ENCODE peak calls at places on chromosomes 2 and 18, in ten cellular contexts. F is M059J; S is colonic mucosa; Y is stimulated activated CD4-positive, alpha-beta T cell treated with anti-CD3 and anti-CD28 coated beads, Interleukin-1b, Interleukin-23, amount 100 ng/mL, for 24 hours; P is HL-60; J is Ammon's horn; V is activated CD4-positive, CD25-positive, alpha-beta regulatory T cell treated with anti-CD3 and anti-CD28 coated beads, Interleukin-2, amount 50 U/mL, for 72 hours; M is GM23338; H is CD8-positive, alpha-beta T cell; D is body of pancreas. W is an unnamed sample.

GRCh38 chr18:63376493-63377053 is 9.6 kb upstream of the KDSR start:
- DNase-seq in J (no peak), Y (no peak), S (no peak), D (no peak), V (no peak), P (peak), H (no peak), F (peak), M (no peak), W (no peak)

GRCh38 chr2:217899231-217900009 is 103.4 kb downstream of the TNS1 start:
- DNase-seq in J (no peak), P (peak), F (peak), M (peak), Y (no peak), D (peak), H (no peak), S (peak), V (no peak), W (peak)

GRCh38 chr2:62149708-62150107 is 46.2 kb upstream of the B3GNT2 start:
- DNase-seq in V (no peak), M (no peak), P (no peak), J (peak), F (peak), S (no peak), H (no peak), Y (no peak), D (no peak), W (no peak)

GRCh38 chr2:224875870-224876269 is 159.7 kb upstream of the CCDC195 start:
- DNase-seq in D (no peak), H (no peak), P (no peak), M (no peak), J (no peak), F (no peak), Y (no peak), V (no peak), S (no peak), W (no peak)

GRCh38 chr18:27956001-27956400 is 220.9 kb downstream of the CDH2 start:
- DNase-seq in H (no peak), Y (no peak), F (no peak), J (no peak), M (no peak), P (no peak), V (no peak), S (no peak), D (no peak), W (no peak)

GRCh38 chr2:160201849-160202539 is 1.9 kb upstream of the ITGB6 start:
- DNase-seq in S (no peak), V (no peak), H (no peak), Y (no peak), D (no peak), J (no peak), P (no peak), F (no peak), M (no peak), W (no peak)

GRCh38 chr2:239819091-239819973 is 205.8 kb downstream of the NDUFA10 start:
- DNase-seq in H (no peak), S (no peak), V (peak), D (peak), M (no peak), J (no peak), F (peak), Y (no peak), P (no peak), W (peak)

GRCh38 chr2:240788482-240788881 is 31.5 kb downstream of the KIF1A start:
- DNase-seq in D (no peak), P (no peak), M (no peak), V (no peak), H (no peak), J (no peak), S (no peak), Y (no peak), F (no peak), W (no peak)

GRCh38 chr2:20185176-20186022 is 39.5 kb downstream of the SDC1 start:
- DNase-seq in V (no peak), D (no peak), F (peak), S (no peak), P (peak), J (peak), Y (no peak), H (no peak), M (no peak), W (peak)

GRCh38 chr2:28287261-28287915 is 105.3 kb upstream of the FOSL2 start:
- DNase-seq in P (no peak), M (no peak), J (no peak), Y (no peak), F (no peak), V (no peak), H (no peak), S (no peak), D (no peak), W (no peak)

GRCh38 chr2:143603035-143603616 is 473.9 kb downstream of the ARHGAP15 start:
- DNase-seq in M (peak), S (no peak), P (no peak), V (no peak), D (no peak), Y (no peak), F (no peak), H (no peak), J (no peak), W (no peak)

GRCh38 chr2:37387143-37387835 is 42.9 kb downstream of the QPCT start:
- DNase-seq in Y (no peak), D (no peak), M (no peak), V (no peak), J (no peak), S (no peak), F (peak), P (no peak), H (no peak), W (no peak)

GRCh38 chr2:83162421-83162820 is 1296.7 kb downstream of the SUCLG1 start:
- DNase-seq in D (no peak), F (peak), S (no peak), P (no peak), J (no peak), V (no peak), M (no peak), Y (no peak), H (no peak), W (no peak)

GRCh38 chr2:13193900-13194299 is 477.2 kb downstream of the TRIB2 start:
- DNase-seq in P (no peak), M (peak), V (no peak), H (no peak), F (peak), J (peak), D (no peak), Y (no peak), S (no peak), W (no peak)

GRCh38 chr2:20584637-20585321 is 66.1 kb downstream of the HS1BP3 start:
- DNase-seq in V (no peak), M (peak), P (no peak), H (no peak), F (peak), S (no peak), D (peak), J (peak), Y (no peak), W (peak)

GRCh38 chr2:240231838-240232244 is 91.4 kb upstream of the OTOS start:
- DNase-seq in J (no peak), S (peak), F (no peak), Y (no peak), V (peak), P (no peak), D (no peak), M (no peak), H (no peak), W (peak)

GRCh38 chr2:10297950-10298349 is 4.8 kb upstream of the HPCAL1 start:
- DNase-seq in M (no peak), F (peak), Y (peak), S (no peak), V (no peak), D (no peak), H (no peak), J (no peak), P (peak), W (no peak)

GRCh38 chr2:159558479-159558878 is 57.9 kb downstream of the BAZ2B start:
- DNase-seq in M (no peak), S (no peak), Y (no peak), V (no peak), F (no peak), H (no peak), J (no peak), P (no peak), D (no peak), W (no peak)

GRCh38 chr18:44736664-44737063 is 56.0 kb downstream of the SETBP1 start:
- DNase-seq in S (no peak), J (no peak), M (no peak), D (no peak), F (peak), P (no peak), Y (no peak), H (no peak), V (no peak), W (no peak)

GRCh38 chr2:142825861-142826260 is 51.6 kb upstream of the KYNU start:
- DNase-seq in Y (no peak), P (no peak), M (no peak), S (no peak), H (no peak), F (peak), J (peak), D (no peak), V (no peak), W (no peak)